ENCODE peak calls at places on chromosomes 16 and 17, in four cellular contexts. U is neural progenitor cell, H is colonic mucosa, A is ovary. V is an unnamed sample. For H3K4me1, the result is how much of the 10 kb centered on the place peaks cover.

GRCh38 chr16:89822188-89823086 is 5.8 kb upstream of the SPIRE2 start:
- DNase-seq in A (no peak), H (peak), U (peak), V (no peak)

GRCh38 chr17:32849879-32850278 is 27.0 kb downstream of the MYO1D start:
- DNase-seq in A (no peak), U (no peak), H (no peak), V (no peak)

GRCh38 chr16:14181371-14182050 is 110.4 kb downstream of the MRTFB start:
- DNase-seq in U (no peak), H (no peak), A (no peak), V (no peak)

GRCh38 chr16:75252946-75253911 is 1.8 kb upstream of the BCAR1 start:
- DNase-seq in A (peak), U (peak), H (no peak), V (peak)

GRCh38 chr16:89093602-89094251 is at the start of gene ACSF3:
- DNase-seq in A (peak), U (peak), H (no peak), V (peak)

GRCh38 chr17:22510504-22510903 is 818.2 kb downstream of the KCNJ18 start:
- DNase-seq in U (no peak), H (no peak), A (no peak), V (no peak)

GRCh38 chr16:84686702-84687298 is 13.0 kb upstream of the USP10 start:
- DNase-seq in A (no peak), H (no peak), U (no peak), V (no peak)

GRCh38 chr17:3658784-3659449 is 9.5 kb downstream of the TAX1BP3 start:
- DNase-seq in U (no peak), A (peak), H (no peak), V (peak)

GRCh38 chr17:72426948-72427760 is 306.3 kb downstream of the SOX9 start:
- DNase-seq in A (no peak), H (peak), U (no peak), V (peak)

GRCh38 chr16:47565454-47565853 is 104.3 kb downstream of the PHKB start:
- DNase-seq in A (no peak), U (no peak), H (peak), V (no peak)

GRCh38 chr16:66127459-66128362 is 238.8 kb upstream of the CDH5 start:
- DNase-seq in A (no peak), U (peak), H (no peak), V (peak)

GRCh38 chr16:9251026-9251425 is 159.6 kb downstream of the HAPSTR1 start:
- DNase-seq in A (no peak), H (no peak), U (no peak), V (no peak)

GRCh38 chr17:42304187-42305030 is 16.1 kb downstream of the STAT5A start:
- DNase-seq in A (no peak), H (no peak), U (no peak), V (no peak)
- TF ChIP-seq CTCF in A (no peak), H (no peak), U (no peak), V (no peak)

GRCh38 chr16:67968440-67969285 is at the start of gene SLC12A4:
- DNase-seq in H (peak), U (peak), A (peak), V (peak)

GRCh38 chr16:67967183-67967955 is 1.1 kb downstream of the SLC12A4 start:
- DNase-seq in H (no peak), U (no peak), A (no peak), V (peak)

GRCh38 chr16:67965668-67966548 is 2.5 kb downstream of the SLC12A4 start:
- DNase-seq in H (no peak), A (no peak), U (no peak), V (no peak)

GRCh38 chr16:67967956-67968439 is 439 bp downstream of the SLC12A4 start:
- DNase-seq in H (no peak), A (peak), U (peak), V (peak)

GRCh38 chr16:67966549-67967182 is 1.8 kb downstream of the SLC12A4 start:
- DNase-seq in A (no peak), H (no peak), U (peak), V (peak)
- H3K4me1 ChIP-seq in A (under half), H (under half), U (under half), V (under half)

DNA sequence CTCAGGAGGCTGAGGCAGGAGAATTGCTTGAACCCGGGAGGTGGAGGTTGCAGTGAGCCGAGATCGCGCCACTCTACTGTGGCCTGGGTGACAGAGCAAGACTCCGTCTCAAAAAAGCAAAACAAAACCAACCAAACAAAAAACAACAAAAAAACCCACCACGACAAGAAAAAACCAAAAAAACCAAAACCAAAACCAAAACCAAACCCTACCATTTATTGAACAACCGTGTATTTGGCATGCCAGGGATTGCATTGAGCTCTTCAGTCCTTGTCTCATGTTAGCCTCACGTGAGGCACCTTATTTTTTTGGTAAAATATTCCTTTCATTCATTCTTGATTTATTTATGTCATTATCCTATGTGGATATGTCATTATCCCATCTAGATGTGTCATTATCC is 81.8 kb downstream of the PLCG2 start:
- DNase-seq in A (no peak), U (no peak), H (no peak), V (no peak)
- H3K27ac ChIP-seq in A (no peak), U (no peak), H (no peak), V (no peak)

GRCh38 chr17:65097110-65097509 is 40.1 kb upstream of the RGS9 start:
- DNase-seq in U (no peak), A (no peak), H (no peak), V (no peak)

GRCh38 chr17:65101371-65101770 is 35.8 kb upstream of the RGS9 start:
- DNase-seq in U (no peak), A (no peak), H (no peak), V (no peak)

GRCh38 chr17:65100316-65101140 is 36.6 kb upstream of the RGS9 start:
- DNase-seq in U (peak), A (peak), H (peak), V (peak)

GRCh38 chr17:65099941-65100315 is 37.2 kb upstream of the RGS9 start:
- DNase-seq in H (peak), A (no peak), U (no peak), V (peak)

GRCh38 chr17:65099475-65099874 is 37.7 kb upstream of the RGS9 start:
- DNase-seq in U (no peak), A (no peak), H (no peak), V (no peak)
- TF ChIP-seq CTCF in U (no peak), A (no peak), H (no peak), V (no peak)

DNA sequence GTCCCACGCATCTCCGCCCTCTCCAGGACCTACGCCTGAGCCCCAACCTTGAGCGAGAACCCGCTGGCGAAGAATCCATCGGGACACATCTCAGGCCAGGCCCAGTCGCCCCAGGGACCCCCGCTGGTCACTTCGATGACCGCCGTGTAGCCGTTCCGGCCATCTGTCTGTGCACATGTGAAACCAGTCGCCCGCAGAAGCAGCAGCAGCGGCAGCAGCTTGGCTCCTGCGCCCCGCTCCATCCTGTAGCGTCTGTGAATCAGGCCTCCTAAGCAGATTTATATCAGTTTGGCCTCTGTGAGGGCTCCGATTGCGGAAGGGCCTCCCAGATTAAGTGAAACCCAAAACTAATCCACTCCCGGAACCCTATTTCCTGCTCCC is at the start of gene VMO1:
- DNase-seq in H (no peak), A (no peak), U (peak), V (peak)
- H3K4me1 ChIP-seq in H (under half), A (under half), U (under half), V (under half)

DNA sequence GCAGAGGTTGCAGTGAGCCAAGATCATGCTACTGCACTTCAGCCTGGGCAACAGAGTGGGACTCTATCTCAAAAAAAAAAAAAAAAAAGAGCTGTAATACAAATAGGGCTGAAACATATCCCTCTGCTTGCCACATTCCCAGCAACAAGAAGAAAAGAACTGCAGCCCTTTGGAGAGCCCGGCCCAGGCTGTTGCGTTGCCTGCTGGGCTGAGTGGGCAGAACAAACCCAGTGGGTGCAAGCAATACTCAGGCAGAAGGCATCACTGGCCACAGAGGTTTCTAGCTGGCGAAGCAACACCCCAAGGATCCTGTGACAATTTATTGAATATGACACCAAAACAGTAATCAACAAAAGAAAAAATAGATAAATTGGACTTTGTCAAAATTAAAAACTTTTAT is 44.0 kb downstream of the PIGL start:
- DNase-seq in H (no peak), U (no peak), A (no peak), V (no peak)
- H3K27ac ChIP-seq in H (no peak), U (no peak), A (no peak), V (no peak)

GRCh38 chr16:87848676-87849345 is 20.5 kb downstream of the SLC7A5 start:
- DNase-seq in U (no peak), A (no peak), H (no peak), V (no peak)

GRCh38 chr16:87847467-87847784 is 21.9 kb downstream of the SLC7A5 start:
- DNase-seq in H (no peak), U (no peak), A (no peak), V (no peak)

GRCh38 chr16:87846705-87847466 is 22.4 kb downstream of the SLC7A5 start:
- DNase-seq in H (no peak), A (no peak), U (no peak), V (no peak)

GRCh38 chr16:87849419-87850008 is 19.8 kb downstream of the SLC7A5 start:
- DNase-seq in H (no peak), A (no peak), U (no peak), V (no peak)

GRCh38 chr16:87847785-87848675 is 21.3 kb downstream of the SLC7A5 start:
- DNase-seq in U (peak), A (no peak), H (no peak), V (no peak)
- TF ChIP-seq CTCF in U (no peak), A (no peak), H (no peak), V (no peak)

GRCh38 chr17:66826856-66827255 is 8.1 kb upstream of the CACNG5 start:
- DNase-seq in H (no peak), A (no peak), U (no peak), V (no peak)
- H3K4me1 ChIP-seq in H (under half), A (under half), U (under half), V (under half)